ENCODE peak calls at places on chromosomes 2 and 18, in ten cellular contexts. One of them, this sample, is unnamed.

GRCh38 chr18:45197526-45197970 is 417.7 kb upstream of the SLC14A2 start:
- DNase-seq in AG04450: peak
- DNase-seq in GM12865: peak
- DNase-seq in GM20000: peak
- DNase-seq in aorta: no peak
- DNase-seq in RWPE1: no peak
- DNase-seq in Right ventricle myocardium inferior: no peak
- DNase-seq in stimulated activated CD8-positive, alpha-beta memory T cell treated with anti-CD3 and anti-CD28 coated beads, Interleukin-7, amount 100 ng/mL, for 48 hours: no peak
- DNase-seq in astrocyte of the spinal cord: peak
- DNase-seq in ACHN: no peak
- DNase-seq in this sample: peak

GRCh38 chr2:25738383-25739343 is 65.3 kb upstream of the DTNB start:
- DNase-seq in AG04450: no peak
- DNase-seq in astrocyte of the spinal cord: no peak
- DNase-seq in Right ventricle myocardium inferior: no peak
- DNase-seq in stimulated activated CD8-positive, alpha-beta memory T cell treated with anti-CD3 and anti-CD28 coated beads, Interleukin-7, amount 100 ng/mL, for 48 hours: no peak
- DNase-seq in ACHN: no peak
- DNase-seq in GM20000: no peak
- DNase-seq in RWPE1: no peak
- DNase-seq in GM12865: no peak
- DNase-seq in aorta: no peak
- DNase-seq in this sample: no peak

GRCh38 chr2:17643031-17643615 is 102.6 kb downstream of the VSNL1 start:
- DNase-seq in stimulated activated CD8-positive, alpha-beta memory T cell treated with anti-CD3 and anti-CD28 coated beads, Interleukin-7, amount 100 ng/mL, for 48 hours: no peak
- DNase-seq in ACHN: peak
- DNase-seq in Right ventricle myocardium inferior: no peak
- DNase-seq in GM20000: no peak
- DNase-seq in astrocyte of the spinal cord: peak
- DNase-seq in AG04450: peak
- DNase-seq in RWPE1: peak
- DNase-seq in GM12865: no peak
- DNase-seq in aorta: peak
- DNase-seq in this sample: no peak

GRCh38 chr2:103208916-103209315 is 447.1 kb downstream of the TMEM182 start:
- DNase-seq in aorta: no peak
- DNase-seq in Right ventricle myocardium inferior: no peak
- DNase-seq in astrocyte of the spinal cord: no peak
- DNase-seq in stimulated activated CD8-positive, alpha-beta memory T cell treated with anti-CD3 and anti-CD28 coated beads, Interleukin-7, amount 100 ng/mL, for 48 hours: no peak
- DNase-seq in AG04450: no peak
- DNase-seq in RWPE1: no peak
- DNase-seq in ACHN: no peak
- DNase-seq in GM20000: no peak
- DNase-seq in GM12865: no peak
- DNase-seq in this sample: no peak

GRCh38 chr2:109348645-109349554 is 219.9 kb downstream of the SH3RF3 start:
- DNase-seq in aorta: no peak
- DNase-seq in astrocyte of the spinal cord: no peak
- DNase-seq in GM20000: no peak
- DNase-seq in ACHN: no peak
- DNase-seq in stimulated activated CD8-positive, alpha-beta memory T cell treated with anti-CD3 and anti-CD28 coated beads, Interleukin-7, amount 100 ng/mL, for 48 hours: no peak
- DNase-seq in GM12865: peak
- DNase-seq in AG04450: no peak
- DNase-seq in Right ventricle myocardium inferior: no peak
- DNase-seq in RWPE1: no peak
- DNase-seq in this sample: no peak

GRCh38 chr2:62663443-62663842 is 42.1 kb upstream of the EHBP1 start:
- DNase-seq in aorta: no peak
- DNase-seq in RWPE1: no peak
- DNase-seq in GM12865: no peak
- DNase-seq in Right ventricle myocardium inferior: no peak
- DNase-seq in GM20000: no peak
- DNase-seq in stimulated activated CD8-positive, alpha-beta memory T cell treated with anti-CD3 and anti-CD28 coated beads, Interleukin-7, amount 100 ng/mL, for 48 hours: no peak
- DNase-seq in astrocyte of the spinal cord: peak
- DNase-seq in ACHN: no peak
- DNase-seq in AG04450: peak
- DNase-seq in this sample: no peak

GRCh38 chr2:226862623-226863022 is 26.8 kb downstream of the RHBDD1 start:
- DNase-seq in aorta: no peak
- DNase-seq in ACHN: no peak
- DNase-seq in Right ventricle myocardium inferior: no peak
- DNase-seq in RWPE1: no peak
- DNase-seq in GM12865: peak
- DNase-seq in GM20000: peak
- DNase-seq in astrocyte of the spinal cord: no peak
- DNase-seq in AG04450: no peak
- DNase-seq in stimulated activated CD8-positive, alpha-beta memory T cell treated with anti-CD3 and anti-CD28 coated beads, Interleukin-7, amount 100 ng/mL, for 48 hours: no peak
- DNase-seq in this sample: no peak

GRCh38 chr2:39504790-39505335 is 67.8 kb upstream of the MAP4K3 start:
- DNase-seq in GM20000: no peak
- DNase-seq in AG04450: no peak
- DNase-seq in Right ventricle myocardium inferior: no peak
- DNase-seq in GM12865: no peak
- DNase-seq in stimulated activated CD8-positive, alpha-beta memory T cell treated with anti-CD3 and anti-CD28 coated beads, Interleukin-7, amount 100 ng/mL, for 48 hours: no peak
- DNase-seq in astrocyte of the spinal cord: no peak
- DNase-seq in aorta: no peak
- DNase-seq in ACHN: peak
- DNase-seq in RWPE1: peak
- DNase-seq in this sample: no peak

GRCh38 chr2:105739408-105739807 is 5.3 kb upstream of the NCK2 start:
- DNase-seq in GM12865: no peak
- DNase-seq in RWPE1: no peak
- DNase-seq in ACHN: no peak
- DNase-seq in AG04450: no peak
- DNase-seq in stimulated activated CD8-positive, alpha-beta memory T cell treated with anti-CD3 and anti-CD28 coated beads, Interleukin-7, amount 100 ng/mL, for 48 hours: no peak
- DNase-seq in Right ventricle myocardium inferior: no peak
- DNase-seq in aorta: no peak
- DNase-seq in astrocyte of the spinal cord: no peak
- DNase-seq in GM20000: no peak
- DNase-seq in this sample: no peak

GRCh38 chr2:69306897-69307695 is 79.9 kb downstream of the GFPT1 start:
- DNase-seq in GM20000: peak
- DNase-seq in ACHN: peak
- DNase-seq in aorta: peak
- DNase-seq in GM12865: peak
- DNase-seq in AG04450: peak
- DNase-seq in stimulated activated CD8-positive, alpha-beta memory T cell treated with anti-CD3 and anti-CD28 coated beads, Interleukin-7, amount 100 ng/mL, for 48 hours: peak
- DNase-seq in astrocyte of the spinal cord: peak
- DNase-seq in Right ventricle myocardium inferior: peak
- DNase-seq in RWPE1: peak
- DNase-seq in this sample: peak

GRCh38 chr2:210502997-210503621 is 26.6 kb upstream of the LANCL1 start:
- DNase-seq in Right ventricle myocardium inferior: no peak
- DNase-seq in AG04450: peak
- DNase-seq in stimulated activated CD8-positive, alpha-beta memory T cell treated with anti-CD3 and anti-CD28 coated beads, Interleukin-7, amount 100 ng/mL, for 48 hours: no peak
- DNase-seq in aorta: peak
- DNase-seq in GM12865: peak
- DNase-seq in ACHN: peak
- DNase-seq in RWPE1: peak
- DNase-seq in GM20000: peak
- DNase-seq in astrocyte of the spinal cord: peak
- DNase-seq in this sample: peak

GRCh38 chr2:176421291-176422050 is 152.2 kb downstream of the MTX2 start:
- DNase-seq in GM12865: no peak
- DNase-seq in astrocyte of the spinal cord: no peak
- DNase-seq in ACHN: peak
- DNase-seq in AG04450: no peak
- DNase-seq in stimulated activated CD8-positive, alpha-beta memory T cell treated with anti-CD3 and anti-CD28 coated beads, Interleukin-7, amount 100 ng/mL, for 48 hours: no peak
- DNase-seq in GM20000: no peak
- DNase-seq in RWPE1: no peak
- DNase-seq in aorta: no peak
- DNase-seq in Right ventricle myocardium inferior: no peak
- DNase-seq in this sample: peak

GRCh38 chr2:154324601-154325000 is 373.9 kb upstream of the KCNJ3 start:
- DNase-seq in RWPE1: no peak
- DNase-seq in GM12865: no peak
- DNase-seq in ACHN: no peak
- DNase-seq in AG04450: no peak
- DNase-seq in Right ventricle myocardium inferior: no peak
- DNase-seq in astrocyte of the spinal cord: no peak
- DNase-seq in GM20000: no peak
- DNase-seq in stimulated activated CD8-positive, alpha-beta memory T cell treated with anti-CD3 and anti-CD28 coated beads, Interleukin-7, amount 100 ng/mL, for 48 hours: no peak
- DNase-seq in aorta: no peak
- DNase-seq in this sample: no peak

This sample was measured in thyroid gland.